ENCODE peak calls at places on chromosomes 4 and X, in four cellular contexts. K is left ventricle myocardium inferior, Q is hepatocyte, I is NT2/D1. P is an unnamed sample.

GRCh38 chr4:109662786-109663185 is 40.5 kb downstream of the CASP6 start:
- DNase-seq in K (no peak), Q (no peak), I (no peak), P (peak; percentile 25)

GRCh38 chr4:38292529-38292928 is 332.3 kb downstream of the PTTG2 start:
- DNase-seq in K (no peak), Q (no peak), I (no peak), P (no peak)

GRCh38 chr4:147019061-147019460 is 73.4 kb upstream of the TTC29 start:
- DNase-seq in K (peak; percentile 48), Q (peak; percentile 65), I (no peak), P (peak; percentile 69)

GRCh38 chrX:132171478-132171877 is 43.7 kb upstream of the FRMD7 start:
- DNase-seq in K (no peak), Q (no peak), I (no peak), P (no peak)

GRCh38 chr4:145839151-145839550 is 99.5 kb downstream of the ZNF827 start:
- DNase-seq in K (no peak), Q (no peak), I (no peak), P (no peak)

GRCh38 chr4:159191989-159192388 is 89.1 kb downstream of the RAPGEF2 start:
- DNase-seq in K (no peak), Q (peak; percentile 52), I (peak; percentile 36), P (peak; percentile 31)

GRCh38 chrX:7927259-7928167 is at the start of gene PNPLA4:
- DNase-seq in K (peak; percentile 77), Q (peak; percentile 89), I (peak; percentile 74), P (no peak)

GRCh38 chr4:7811536-7812190 is 128.0 kb downstream of the AFAP1 start:
- DNase-seq in K (peak; percentile 75), Q (peak; percentile 58), I (no peak), P (no peak)

GRCh38 chrX:115561605-115562491 is 874 bp downstream of the PLS3 start:
- DNase-seq in K (peak; percentile 44), Q (peak; percentile 80), I (no peak), P (peak; percentile 73)

GRCh38 chr4:33357121-33357520 is 2637.0 kb downstream of the PCDH7 start:
- DNase-seq in K (no peak), Q (no peak), I (no peak), P (peak; percentile 51)

GRCh38 chr4:15400911-15401671 is 26.7 kb upstream of the C1QTNF7 start:
- DNase-seq in K (peak; percentile 47), Q (peak; percentile 13), I (peak; percentile 52), P (no peak)

GRCh38 chrX:13015536-13016236 is 28.7 kb downstream of the FAM9C start:
- DNase-seq in K (no peak), Q (no peak), I (no peak), P (no peak)

GRCh38 chrX:13009844-13010243 is 34.6 kb downstream of the FAM9C start:
- DNase-seq in K (no peak), Q (no peak), I (no peak), P (no peak)

GRCh38 chrX:13014111-13015094 is 30.0 kb downstream of the FAM9C start:
- DNase-seq in K (no peak), Q (no peak), I (no peak), P (no peak)

GRCh38 chrX:13010546-13010945 is 33.9 kb downstream of the FAM9C start:
- DNase-seq in K (no peak), Q (no peak), I (no peak), P (no peak)

GRCh38 chrX:13013353-13014110 is 30.9 kb downstream of the FAM9C start:
- DNase-seq in K (no peak), Q (peak; percentile 61), I (no peak), P (no peak)
- H3K4me3 ChIP-seq in K (no peak overlapping the region), Q (no peak overlapping the region), I (no peak overlapping the region), P (no peak overlapping the region)

GRCh38 chr4:1354983-1355275 is 7.9 kb downstream of the UVSSA start:
- DNase-seq in K (no peak), Q (no peak), I (no peak), P (no peak)
- H3K4me1 ChIP-seq in K (peaks cover 7% of the 10 kb centered on the region), Q (no peaks in the 10 kb centered on the region), I (peaks cover 33% of the 10 kb centered on the region), P (no peaks in the 10 kb centered on the region)

GRCh38 chrX:93404121-93404520 is 269.3 kb downstream of the NAP1L3 start:
- DNase-seq in K (no peak), Q (no peak), I (no peak), P (no peak)
- H3K4me3 ChIP-seq in K (no peak overlapping the region), Q (no peak overlapping the region), I (no peak overlapping the region), P (no peak overlapping the region)

DNA sequence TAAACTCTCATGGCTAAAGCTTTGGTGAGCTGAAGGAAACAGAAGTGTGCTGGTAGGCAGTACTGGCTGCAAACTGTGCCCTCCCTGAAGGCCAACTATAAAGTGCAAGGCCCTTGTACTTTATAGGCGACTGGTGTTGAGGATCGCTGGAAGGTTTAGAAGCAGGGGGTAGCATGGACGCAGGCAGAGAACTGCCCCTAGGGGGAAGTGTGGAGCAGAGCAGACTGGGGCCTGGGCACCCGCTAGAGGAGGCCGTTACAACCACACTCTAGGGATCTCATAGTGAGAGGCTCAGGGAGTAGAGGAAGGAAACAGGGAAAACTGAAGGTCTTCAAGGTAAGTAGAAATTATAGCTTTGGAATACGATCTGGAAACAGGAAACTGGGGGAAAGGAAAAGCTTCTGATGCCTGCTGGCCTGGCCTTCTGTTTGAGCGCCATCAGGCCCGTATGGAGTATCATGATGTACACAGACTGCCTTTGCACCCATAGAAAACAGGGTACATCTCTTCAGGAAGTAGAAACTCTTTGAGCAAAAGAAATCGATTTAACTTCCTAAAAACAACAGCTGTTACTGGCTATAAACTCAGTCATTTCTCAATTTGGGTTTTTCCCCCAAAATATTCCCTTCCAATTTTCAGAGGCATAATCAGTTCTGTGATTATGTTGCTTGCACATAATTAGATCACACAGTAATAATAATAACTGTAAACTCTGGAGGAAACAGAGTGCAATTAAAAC is 23.9 kb upstream of the TMSB4X start:
- DNase-seq in K (no peak), Q (peak; percentile 64), I (no peak), P (peak; percentile 80)
- H3K4me1 ChIP-seq in K (peaks cover 19% of the 10 kb centered on the region), Q (peaks cover 34% of the 10 kb centered on the region), I (peaks cover 3% of the 10 kb centered on the region), P (peaks cover 10% of the 10 kb centered on the region)

DNA sequence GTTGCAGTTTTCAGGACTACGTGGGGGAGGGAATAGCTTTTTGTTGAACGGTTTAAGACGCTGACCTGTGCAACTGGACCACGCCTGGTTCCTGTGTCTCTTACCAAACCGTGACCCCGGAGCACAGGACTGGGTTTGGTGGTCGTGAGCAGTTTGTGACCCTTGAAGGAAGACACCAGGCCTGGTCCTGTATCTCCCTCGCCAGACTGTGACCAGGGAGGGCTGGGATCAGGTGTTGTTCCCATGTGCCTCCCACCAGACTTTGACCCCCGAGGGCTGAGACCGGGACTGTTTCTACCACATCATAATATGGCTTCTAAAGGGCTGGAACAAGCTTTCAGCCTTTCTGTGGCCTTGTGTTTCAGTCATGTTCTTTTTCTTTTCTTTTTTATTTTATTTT is 683 bp downstream of the EBP start:
- DNase-seq in K (no peak), Q (peak; percentile 53), I (no peak), P (no peak)
- H3K4me3 ChIP-seq in K (peak overlapping the region; percentile 72), Q (peak overlapping the region; percentile 77), I (peak overlapping the region; percentile 89), P (peak overlapping the region; percentile 65)

DNA sequence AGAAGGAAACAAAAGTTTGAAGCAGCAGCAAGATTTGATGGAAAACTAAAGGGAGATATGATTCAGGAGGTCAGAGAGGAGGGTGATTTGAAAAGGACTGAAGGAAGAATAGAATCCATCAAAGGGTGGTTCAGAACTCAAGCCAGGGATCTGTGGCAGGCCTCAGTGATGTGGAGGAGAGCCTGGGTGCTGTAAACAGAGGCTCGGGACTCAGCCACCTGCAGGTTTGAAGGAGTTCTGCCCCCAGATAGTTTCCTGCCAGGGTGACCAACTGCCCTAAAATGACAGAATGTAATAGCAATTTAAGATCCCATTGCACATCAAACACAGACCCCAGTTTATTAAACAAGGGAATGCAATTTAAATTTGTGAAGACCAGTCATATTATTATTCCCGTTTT is 204.0 kb upstream of the FAT1 start:
- DNase-seq in K (no peak), Q (no peak), I (no peak), P (no peak)
- H3K4me1 ChIP-seq in K (no peaks in the 10 kb centered on the region), Q (no peaks in the 10 kb centered on the region), I (no peaks in the 10 kb centered on the region), P (no peaks in the 10 kb centered on the region)

GRCh38 chr4:123443401-123444297 is 47.1 kb downstream of the SPRY1 start:
- DNase-seq in K (no peak), Q (no peak), I (peak; percentile 9), P (no peak)
- H3K4me3 ChIP-seq in K (peak overlapping the region; percentile 33), Q (no peak overlapping the region), I (no peak overlapping the region), P (no peak overlapping the region)

DNA sequence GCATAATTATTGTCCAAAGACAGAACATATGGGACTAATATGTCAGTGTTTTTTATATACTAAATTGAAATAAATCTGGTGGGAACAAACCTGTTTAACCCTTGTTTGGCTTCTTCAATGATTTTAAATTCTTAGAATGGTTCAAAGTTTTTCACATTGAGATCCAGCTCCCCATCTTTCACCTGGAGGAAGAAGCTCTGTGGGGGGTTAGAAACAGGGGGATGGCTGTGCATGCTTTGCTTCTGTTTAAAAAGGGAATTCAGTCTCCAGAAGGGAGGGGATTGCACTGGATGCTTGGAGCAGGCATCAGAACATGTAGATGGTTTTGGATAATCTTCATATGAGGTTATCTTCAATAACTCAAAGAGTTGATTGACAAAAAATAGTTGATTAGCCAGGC is 72.1 kb downstream of the GALNT7 start:
- DNase-seq in K (no peak), Q (no peak), I (no peak), P (no peak)
- H3K4me1 ChIP-seq in K (peaks cover 19% of the 10 kb centered on the region), Q (peaks cover 7% of the 10 kb centered on the region), I (peaks cover 2% of the 10 kb centered on the region), P (peaks cover 20% of the 10 kb centered on the region)

GRCh38 chrX:64395568-64395929 is 297 bp upstream of the MTMR8 start:
- DNase-seq in K (no peak), Q (no peak), I (no peak), P (no peak)
- H3K4me3 ChIP-seq in K (peak overlapping the region; percentile 72), Q (no peak overlapping the region), I (peak overlapping the region; percentile 71), P (peak overlapping the region; percentile 44)